ENCODE peak calls at places on chromosome 18, in ten cellular contexts. M is CD8-positive, alpha-beta memory T cell; V is AG04450; Y is mesendoderm; F is naive thymus-derived CD4-positive, alpha-beta T cell; I is CD4-positive, alpha-beta T cell; H is small intestine; W is neuronal stem cell; X is psoas muscle; L is sigmoid colon. Q is an unnamed sample.

GRCh38 chr18:62759704-62760402 is 44.5 kb downstream of the PHLPP1 start:
- DNase-seq in M (no peak), V (no peak), Y (peak), F (no peak), I (no peak), H (no peak), W (no peak), X (no peak), L (no peak), Q (no peak)

GRCh38 chr18:35369126-35369525 is 8.0 kb downstream of the ZNF396 start:
- DNase-seq in M (no peak), V (no peak), Y (no peak), F (no peak), I (no peak), H (no peak), W (no peak), X (no peak), L (no peak), Q (no peak)

GRCh38 chr18:63422862-63423304 is 607 bp upstream of the VPS4B start:
- DNase-seq in M (no peak), V (no peak), Y (no peak), F (no peak), I (no peak), H (no peak), W (no peak), X (no peak), L (no peak), Q (no peak)

GRCh38 chr18:58525517-58525916 is 103.4 kb downstream of the ALPK2 start:
- DNase-seq in M (no peak), V (peak), Y (no peak), F (no peak), I (no peak), H (no peak), W (no peak), X (no peak), L (no peak), Q (no peak)

GRCh38 chr18:74951165-74951760 is 257.7 kb downstream of the PTGR3 start:
- DNase-seq in M (no peak), V (peak), Y (no peak), F (peak), I (peak), H (peak), W (no peak), X (no peak), L (no peak), Q (peak)

GRCh38 chr18:57737661-57738060 is 65.5 kb downstream of the ATP8B1 start:
- DNase-seq in M (no peak), V (peak), Y (no peak), F (no peak), I (no peak), H (no peak), W (no peak), X (peak), L (peak), Q (peak)

GRCh38 chr18:48862116-48862515 is 88.6 kb downstream of the SMAD7 start:
- DNase-seq in M (no peak), V (no peak), Y (no peak), F (no peak), I (no peak), H (no peak), W (no peak), X (no peak), L (no peak), Q (no peak)

GRCh38 chr18:31487251-31488015 is 10.5 kb upstream of the DSG2 start:
- DNase-seq in M (no peak), V (no peak), Y (no peak), F (no peak), I (no peak), H (no peak), W (no peak), X (no peak), L (no peak), Q (no peak)

GRCh38 chr18:61203151-61203550 is 130.1 kb upstream of the CDH20 start:
- DNase-seq in M (no peak), V (no peak), Y (no peak), F (no peak), I (no peak), H (no peak), W (no peak), X (no peak), L (no peak), Q (no peak)

GRCh38 chr18:48374423-48375149 is 34.6 kb downstream of the ZBTB7C start:
- DNase-seq in M (no peak), V (no peak), Y (no peak), F (no peak), I (no peak), H (no peak), W (no peak), X (no peak), L (no peak), Q (no peak)

GRCh38 chr18:22191346-22191710 is 21.9 kb downstream of the GATA6 start:
- DNase-seq in M (no peak), V (no peak), Y (no peak), F (no peak), I (no peak), H (no peak), W (no peak), X (no peak), L (no peak), Q (no peak)

GRCh38 chr18:31684279-31685096 is at the start of gene B4GALT6:
- DNase-seq in M (no peak), V (no peak), Y (peak), F (peak), I (no peak), H (peak), W (peak), X (peak), L (no peak), Q (no peak)

GRCh38 chr18:79476031-79476917 is 80.5 kb downstream of the NFATC1 start:
- DNase-seq in M (no peak), V (no peak), Y (no peak), F (no peak), I (no peak), H (no peak), W (no peak), X (peak), L (peak), Q (no peak)

GRCh38 chr18:76518543-76519155 is 23.6 kb upstream of the ZNF516 start:
- DNase-seq in M (no peak), V (no peak), Y (peak), F (no peak), I (no peak), H (no peak), W (no peak), X (peak), L (no peak), Q (no peak)

GRCh38 chr18:63603772-63604171 is 16.6 kb downstream of the SERPINB13 start:
- DNase-seq in M (no peak), V (no peak), Y (no peak), F (no peak), I (no peak), H (no peak), W (no peak), X (no peak), L (no peak), Q (no peak)

GRCh38 chr18:44497294-44497693 is 183.4 kb upstream of the SETBP1 start:
- DNase-seq in M (no peak), V (no peak), Y (no peak), F (no peak), I (no peak), H (no peak), W (no peak), X (no peak), L (no peak), Q (no peak)
- H3K27ac ChIP-seq in M (no peak), V (no peak), Y (no peak), F (no peak), I (no peak), H (no peak), W (no peak), X (no peak), L (peak), Q (no peak)

DNA sequence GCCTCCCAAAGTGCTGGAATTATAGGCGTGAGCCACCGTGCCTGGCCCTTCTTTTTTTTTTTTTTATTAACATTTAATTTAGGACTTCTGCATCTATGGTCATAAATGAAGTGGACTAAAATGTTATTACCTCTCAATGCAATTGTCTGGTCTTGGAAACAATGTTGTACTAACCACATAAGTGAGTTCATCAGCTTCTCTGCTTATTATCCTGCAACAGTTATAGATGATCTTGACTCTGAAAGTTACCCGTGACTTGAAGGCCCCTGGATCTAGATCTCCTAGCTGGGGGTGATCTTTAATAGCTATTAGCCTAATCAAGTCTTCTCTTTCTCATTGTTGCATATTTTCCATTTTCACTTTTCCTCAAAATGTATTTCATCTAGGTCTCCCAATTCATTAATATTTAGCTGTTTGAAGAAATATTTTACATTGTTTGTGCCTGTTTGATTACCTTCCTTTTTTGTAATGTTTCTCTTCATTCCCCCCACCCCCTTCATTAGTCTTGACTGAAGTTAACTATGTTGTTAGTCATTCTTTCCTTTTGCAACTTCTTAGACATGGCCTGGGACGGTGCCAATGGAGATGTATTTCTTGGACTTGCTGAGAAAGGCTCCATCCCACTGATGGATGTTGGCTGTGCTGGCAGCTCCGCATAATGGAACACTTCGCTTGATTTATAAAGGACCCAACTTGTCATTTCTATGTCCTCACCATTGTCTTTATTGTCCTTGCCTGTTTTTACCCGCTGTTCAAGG is 141.6 kb upstream of the RIOK3 start:
- DNase-seq in M (no peak), V (peak), Y (no peak), F (no peak), I (no peak), H (no peak), W (no peak), X (no peak), L (no peak), Q (peak)
- H3K27ac ChIP-seq in M (no peak), V (no peak), Y (no peak), F (no peak), I (no peak), H (no peak), W (no peak), X (no peak), L (no peak), Q (no peak)

GRCh38 chr18:55897101-55897500 is 309.1 kb upstream of the TCF4 start:
- DNase-seq in M (no peak), V (no peak), Y (no peak), F (no peak), I (no peak), H (no peak), W (no peak), X (no peak), L (no peak), Q (no peak)
- H3K27ac ChIP-seq in M (no peak), V (no peak), Y (no peak), F (no peak), I (no peak), H (no peak), W (no peak), X (no peak), L (no peak), Q (no peak)

GRCh38 chr18:55510809-55511208 is 77.2 kb downstream of the TCF4 start:
- DNase-seq in M (no peak), V (peak), Y (no peak), F (no peak), I (no peak), H (no peak), W (no peak), X (no peak), L (no peak), Q (no peak)

GRCh38 chr18:55509631-55510372 is 78.2 kb downstream of the TCF4 start:
- DNase-seq in M (no peak), V (peak), Y (peak), F (no peak), I (no peak), H (no peak), W (no peak), X (no peak), L (no peak), Q (no peak)

GRCh38 chr18:55506074-55506473 is 81.9 kb downstream of the TCF4 start:
- DNase-seq in M (no peak), V (no peak), Y (no peak), F (no peak), I (no peak), H (no peak), W (no peak), X (no peak), L (no peak), Q (no peak)

GRCh38 chr18:55511277-55511676 is 76.7 kb downstream of the TCF4 start:
- DNase-seq in M (no peak), V (no peak), Y (no peak), F (no peak), I (no peak), H (no peak), W (no peak), X (no peak), L (no peak), Q (no peak)

GRCh38 chr18:55508637-55509036 is 79.4 kb downstream of the TCF4 start:
- DNase-seq in M (no peak), V (no peak), Y (no peak), F (no peak), I (no peak), H (no peak), W (no peak), X (no peak), L (no peak), Q (no peak)
- H3K27ac ChIP-seq in M (no peak), V (no peak), Y (no peak), F (no peak), I (no peak), H (no peak), W (no peak), X (peak), L (no peak), Q (peak)